ENCODE peak calls at places on chromosomes 4 and X, in four cellular contexts. X, C, H and M are unnamed samples. For H3K4me1, the result is how much of the 10 kb centered on the place peaks cover.

GRCh38 chr4:8308144-8308543 is 38.6 kb downstream of the HTRA3 start:
- DNase-seq in X (no peak), C (peak), H (no peak), M (no peak)

GRCh38 chrX:38973327-38973726 is 172.1 kb downstream of the MID1IP1 start:
- DNase-seq in X (no peak), C (no peak), H (peak), M (no peak)

GRCh38 chrX:118226060-118226428 is 109.4 kb upstream of the KLHL13 start:
- DNase-seq in X (no peak), C (no peak), H (no peak), M (no peak)

GRCh38 chrX:131704136-131704695 is 160.3 kb downstream of the OR13H1 start:
- DNase-seq in X (peak), C (no peak), H (peak), M (no peak)

GRCh38 chrX:77910108-77910840 is at the start of gene ATP7A:
- DNase-seq in X (peak), C (peak), H (peak), M (peak)

GRCh38 chr4:168584321-168584771 is 87.5 kb downstream of the PALLD start:
- DNase-seq in X (no peak), C (no peak), H (peak), M (no peak)

GRCh38 chr4:33080262-33080661 is 2360.1 kb downstream of the PCDH7 start:
- DNase-seq in X (no peak), C (no peak), H (no peak), M (no peak)

GRCh38 chr4:47490550-47490949 is 5.5 kb downstream of the ATP10D start:
- DNase-seq in X (no peak), C (no peak), H (no peak), M (no peak)

DNA sequence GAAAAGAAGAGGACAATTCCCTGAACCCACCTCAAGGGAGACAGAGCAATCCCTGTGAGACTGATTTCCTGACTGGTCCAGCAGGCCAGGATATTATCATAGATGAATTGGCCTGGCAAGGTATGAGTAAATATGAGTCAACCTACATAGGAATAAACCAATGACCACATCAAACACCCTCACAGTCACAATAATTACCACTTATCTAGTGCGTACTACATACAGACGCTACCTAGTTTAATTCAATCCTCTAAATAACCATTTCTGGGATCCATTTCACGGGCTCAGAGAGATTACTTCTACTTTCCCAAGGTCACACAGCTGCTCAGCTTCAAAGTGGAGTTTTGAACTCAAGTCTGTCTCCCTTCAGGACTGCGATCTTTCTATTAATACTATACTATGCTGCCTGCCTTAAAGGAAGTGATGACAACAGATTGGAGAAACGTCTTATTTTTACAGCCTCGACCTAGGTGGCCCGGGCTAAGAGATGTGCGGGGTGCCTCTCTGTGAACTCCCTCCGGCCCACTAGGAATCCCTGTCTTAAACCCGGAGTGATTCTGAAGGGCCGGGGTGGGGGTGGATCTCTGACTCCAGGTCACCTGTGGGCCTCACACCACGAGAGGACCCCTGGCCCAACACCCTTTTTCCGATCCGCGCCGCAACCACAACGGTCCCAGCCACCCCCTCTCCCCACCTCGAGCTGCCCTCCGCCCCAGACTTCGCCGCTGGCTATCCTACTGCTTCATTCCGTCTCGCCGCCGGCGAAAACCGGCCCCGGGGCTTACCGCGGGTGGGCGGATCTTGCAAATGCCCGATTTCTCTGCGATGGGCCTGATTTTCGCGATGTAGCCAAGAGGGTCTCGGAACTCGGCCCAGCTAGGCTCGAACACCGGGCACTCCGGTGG is 800 bp downstream of the KDM5C start:
- DNase-seq in X (no peak), C (no peak), H (peak), M (no peak)
- TF ChIP-seq POLR2A in X (no peak), C (peak), H (no peak), M (no peak)

GRCh38 chrX:7045238-7045955 is 102.1 kb upstream of the STS start:
- DNase-seq in X (no peak), C (no peak), H (no peak), M (no peak)

GRCh38 chrX:7052541-7052940 is 95.0 kb upstream of the STS start:
- DNase-seq in X (no peak), C (no peak), H (no peak), M (no peak)

GRCh38 chrX:7047951-7048350 is 99.6 kb upstream of the STS start:
- DNase-seq in X (no peak), C (no peak), H (no peak), M (no peak)
- TF ChIP-seq CTCF in X (no peak), C (no peak), H (no peak), M (no peak)

DNA sequence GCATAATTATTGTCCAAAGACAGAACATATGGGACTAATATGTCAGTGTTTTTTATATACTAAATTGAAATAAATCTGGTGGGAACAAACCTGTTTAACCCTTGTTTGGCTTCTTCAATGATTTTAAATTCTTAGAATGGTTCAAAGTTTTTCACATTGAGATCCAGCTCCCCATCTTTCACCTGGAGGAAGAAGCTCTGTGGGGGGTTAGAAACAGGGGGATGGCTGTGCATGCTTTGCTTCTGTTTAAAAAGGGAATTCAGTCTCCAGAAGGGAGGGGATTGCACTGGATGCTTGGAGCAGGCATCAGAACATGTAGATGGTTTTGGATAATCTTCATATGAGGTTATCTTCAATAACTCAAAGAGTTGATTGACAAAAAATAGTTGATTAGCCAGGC is 72.1 kb downstream of the GALNT7 start:
- DNase-seq in X (no peak), C (no peak), H (no peak), M (no peak)
- H3K4me1 ChIP-seq in X (under half), C (under half), H (under half), M (under half)

DNA sequence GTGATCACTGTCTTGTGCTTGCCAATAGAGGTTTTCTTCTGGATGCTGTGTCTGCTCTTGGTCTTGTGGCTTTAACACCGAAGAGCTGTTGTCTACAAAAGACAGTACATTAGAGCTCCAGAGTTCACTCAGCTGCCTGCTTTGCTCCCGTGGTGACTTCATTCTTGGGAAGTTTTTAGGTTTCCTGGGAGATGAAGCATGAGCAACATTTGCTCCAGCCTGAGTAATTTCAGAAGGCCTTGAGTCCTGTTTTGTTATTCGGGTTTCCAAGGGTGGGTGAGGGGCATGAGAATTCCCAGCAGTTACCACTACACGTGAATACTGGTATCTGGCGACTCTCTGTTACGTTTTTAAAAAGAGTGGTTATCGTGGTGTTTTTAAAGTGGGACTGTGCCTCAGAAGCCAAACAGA is 189.2 kb downstream of the SHROOM3 start:
- DNase-seq in X (no peak), C (no peak), H (peak), M (no peak)
- TF ChIP-seq POLR2A in X (no peak), C (no peak), H (no peak), M (no peak)

GRCh38 chr4:115054836-115055235 is 58.6 kb downstream of the NDST4 start:
- DNase-seq in X (no peak), C (no peak), H (no peak), M (no peak)
- TF ChIP-seq CTCF in X (no peak), C (no peak), H (no peak), M (no peak)

GRCh38 chr4:17336069-17336468 is 175.8 kb downstream of the QDPR start:
- DNase-seq in X (no peak), C (no peak), H (no peak), M (no peak)
- H3K4me1 ChIP-seq in X (under half), C (under half), H (under half), M (under half)

GRCh38 chrX:41333994-41334865 is at the start of gene DDX3X:
- DNase-seq in X (peak), C (peak), H (peak), M (peak)
- TF ChIP-seq POLR2A in X (peak), C (peak), H (peak), M (peak)

GRCh38 chrX:2609431-2610238 is 81.5 kb upstream of the CD99 start:
- DNase-seq in X (no peak), C (no peak), H (peak), M (no peak)

GRCh38 chrX:2610246-2611170 is 80.6 kb upstream of the CD99 start:
- DNase-seq in X (no peak), C (no peak), H (peak), M (no peak)

GRCh38 chrX:2620576-2620975 is 70.5 kb upstream of the CD99 start:
- DNase-seq in X (no peak), C (no peak), H (no peak), M (no peak)

GRCh38 chrX:2614911-2615310 is 76.2 kb upstream of the CD99 start:
- DNase-seq in X (no peak), C (no peak), H (peak), M (no peak)
- TF ChIP-seq CTCF in X (no peak), C (peak), H (peak), M (no peak)